ENCODE peak calls at places on chromosomes 4 and X, in six cellular contexts. P is GM23338; V is dorsolateral prefrontal cortex; G is CD8-positive, alpha-beta memory T cell; R is CD8-positive, alpha-beta T cell; L is fibroblast of lung. Q is an unnamed sample.

GRCh38 chr4:164440196-164440595 is 313.7 kb upstream of the SMIM31 start:
- DNase-seq in L (peak), G (no peak), R (no peak), V (no peak), P (no peak), Q (no peak)

GRCh38 chr4:142248946-142249345 is 597.2 kb downstream of the INPP4B start:
- DNase-seq in V (no peak), L (peak), R (no peak), G (no peak), P (no peak), Q (no peak)

GRCh38 chrX:152897216-152898144 is at the start of gene ZNF185:
- DNase-seq in V (no peak), L (peak), G (no peak), P (peak), R (no peak), Q (peak)

GRCh38 chrX:9912341-9912740 is 54.8 kb upstream of the CLDN34 start:
- DNase-seq in R (no peak), P (peak), L (peak), V (no peak), G (no peak), Q (peak)

GRCh38 chr4:186201535-186202230 is 10.3 kb downstream of the CYP4V2 start:
- DNase-seq in P (peak), L (no peak), R (peak), V (no peak), G (peak), Q (peak)

GRCh38 chr4:71304289-71304850 is 34.5 kb upstream of the SLC4A4 start:
- DNase-seq in R (no peak), L (peak), V (no peak), G (no peak), P (no peak), Q (no peak)

GRCh38 chrX:154730271-154730883 is 20.5 kb downstream of the GAB3 start:
- DNase-seq in P (no peak), R (no peak), V (no peak), G (no peak), L (peak), Q (no peak)

GRCh38 chr4:110510955-110511544 is 35.1 kb downstream of the ENPEP start:
- DNase-seq in V (no peak), L (peak), R (no peak), P (peak), G (peak), Q (no peak)

GRCh38 chr4:128221556-128221955 is 66.1 kb downstream of the PGRMC2 start:
- DNase-seq in R (no peak), L (peak), P (no peak), G (no peak), V (no peak), Q (no peak)

GRCh38 chr4:128225148-128225547 is 62.5 kb downstream of the PGRMC2 start:
- DNase-seq in L (peak), V (no peak), P (no peak), R (no peak), G (no peak), Q (no peak)

GRCh38 chr4:128220286-128221235 is 67.1 kb downstream of the PGRMC2 start:
- DNase-seq in V (no peak), P (peak), R (no peak), L (peak), G (peak), Q (no peak)
- H3K4me3 ChIP-seq in V (no peak), P (no peak), R (no peak), L (no peak), G (no peak), Q (no peak)

DNA sequence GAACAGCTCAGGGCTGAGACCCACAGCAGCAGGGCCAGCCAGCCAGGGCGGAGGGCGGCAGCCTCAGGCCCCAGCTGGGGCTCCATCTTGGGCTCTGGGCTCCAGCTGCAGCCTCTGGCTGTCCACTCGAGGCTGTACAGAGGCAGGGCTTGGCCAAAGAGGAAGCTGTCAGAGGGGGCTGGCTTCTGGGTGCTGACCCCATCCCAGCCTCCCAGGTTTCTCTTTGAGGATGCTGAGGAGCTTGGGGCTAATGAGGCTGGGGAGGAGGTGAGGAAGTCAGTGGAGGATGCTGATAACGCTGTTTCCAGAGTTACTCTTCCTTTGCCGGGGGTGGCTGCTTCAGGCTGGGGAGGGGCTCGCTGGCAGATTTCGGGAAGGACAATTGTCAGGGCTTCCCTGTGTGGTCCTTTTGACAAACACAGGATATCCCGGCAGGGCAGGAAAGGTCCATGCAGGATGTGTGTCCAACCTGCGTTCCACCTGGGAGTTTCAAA is at the start of gene DIPK2B:
- DNase-seq in P (no peak), R (no peak), V (no peak), G (no peak), L (no peak), Q (no peak)
- H3K4me3 ChIP-seq in P (no peak), R (no peak), V (no peak), G (no peak), L (no peak), Q (no peak)

DNA sequence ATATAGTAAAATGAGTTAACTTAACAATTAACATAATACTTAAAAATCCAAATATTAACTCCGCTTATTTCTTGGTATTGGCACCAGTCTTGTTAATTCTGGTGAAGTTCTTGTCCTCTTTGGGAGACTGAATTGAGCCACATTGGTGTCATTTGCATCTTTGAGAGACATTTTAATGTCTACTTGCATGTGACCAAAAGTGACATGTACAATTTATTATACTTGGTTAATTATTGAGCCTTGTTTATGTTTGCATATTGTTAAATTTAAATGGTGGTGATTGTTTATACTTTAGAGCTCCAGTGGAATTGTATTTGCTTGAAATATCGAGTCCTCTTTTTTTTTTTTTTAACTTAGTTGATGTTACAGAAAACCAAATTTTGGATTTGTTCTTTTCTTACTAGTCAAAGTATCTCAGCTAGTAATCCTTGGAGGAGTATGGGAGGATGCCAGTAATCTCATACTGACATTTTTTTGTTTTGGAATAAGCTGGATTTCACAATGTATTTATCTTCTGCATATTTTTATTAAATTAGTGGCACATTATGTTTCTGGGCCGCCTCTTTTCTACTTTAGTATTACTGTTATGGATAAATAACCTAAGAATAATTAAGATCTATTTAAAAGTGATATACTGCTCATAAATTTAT is 3.9 kb downstream of the SPCS3 start:
- DNase-seq in G (no peak), R (no peak), V (no peak), L (no peak), P (no peak), Q (no peak)
- H3K4me3 ChIP-seq in G (no peak), R (no peak), V (no peak), L (no peak), P (no peak), Q (peak)

DNA sequence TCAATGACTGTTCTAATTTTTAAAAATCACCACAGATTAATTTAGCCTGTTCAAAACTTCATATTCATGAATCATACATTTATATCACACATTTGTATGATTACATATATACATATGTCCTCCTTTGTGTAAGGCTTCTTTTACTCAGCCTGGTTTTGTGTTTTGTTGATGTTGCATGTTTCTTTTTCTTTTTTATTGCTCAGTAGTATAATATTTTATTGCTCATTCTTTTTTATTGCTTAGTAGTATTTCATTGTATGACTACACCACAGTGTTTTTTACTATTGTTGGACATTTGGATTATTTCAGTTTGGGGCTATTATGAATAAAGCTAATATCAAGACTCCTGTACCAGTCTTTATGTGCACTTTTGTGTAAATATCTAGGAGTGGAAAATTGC is 198.5 kb downstream of the RELL1 start:
- DNase-seq in R (no peak), G (no peak), P (no peak), L (no peak), V (no peak), Q (no peak)
- H3K4me3 ChIP-seq in R (no peak), G (no peak), P (no peak), L (no peak), V (no peak), Q (no peak)

GRCh38 chr4:2691313-2691712 is 64.8 kb downstream of the TNIP2 start:
- DNase-seq in G (no peak), P (no peak), L (no peak), R (no peak), V (no peak), Q (no peak)

GRCh38 chr4:2688697-2689096 is 67.4 kb downstream of the TNIP2 start:
- DNase-seq in R (no peak), V (no peak), P (no peak), G (no peak), L (no peak), Q (no peak)

GRCh38 chr4:2688281-2688680 is 67.9 kb downstream of the TNIP2 start:
- DNase-seq in R (no peak), G (no peak), P (no peak), V (no peak), L (no peak), Q (no peak)

GRCh38 chr4:2689114-2689513 is 67.0 kb downstream of the TNIP2 start:
- DNase-seq in P (no peak), L (no peak), V (no peak), G (no peak), R (no peak), Q (no peak)

DNA sequence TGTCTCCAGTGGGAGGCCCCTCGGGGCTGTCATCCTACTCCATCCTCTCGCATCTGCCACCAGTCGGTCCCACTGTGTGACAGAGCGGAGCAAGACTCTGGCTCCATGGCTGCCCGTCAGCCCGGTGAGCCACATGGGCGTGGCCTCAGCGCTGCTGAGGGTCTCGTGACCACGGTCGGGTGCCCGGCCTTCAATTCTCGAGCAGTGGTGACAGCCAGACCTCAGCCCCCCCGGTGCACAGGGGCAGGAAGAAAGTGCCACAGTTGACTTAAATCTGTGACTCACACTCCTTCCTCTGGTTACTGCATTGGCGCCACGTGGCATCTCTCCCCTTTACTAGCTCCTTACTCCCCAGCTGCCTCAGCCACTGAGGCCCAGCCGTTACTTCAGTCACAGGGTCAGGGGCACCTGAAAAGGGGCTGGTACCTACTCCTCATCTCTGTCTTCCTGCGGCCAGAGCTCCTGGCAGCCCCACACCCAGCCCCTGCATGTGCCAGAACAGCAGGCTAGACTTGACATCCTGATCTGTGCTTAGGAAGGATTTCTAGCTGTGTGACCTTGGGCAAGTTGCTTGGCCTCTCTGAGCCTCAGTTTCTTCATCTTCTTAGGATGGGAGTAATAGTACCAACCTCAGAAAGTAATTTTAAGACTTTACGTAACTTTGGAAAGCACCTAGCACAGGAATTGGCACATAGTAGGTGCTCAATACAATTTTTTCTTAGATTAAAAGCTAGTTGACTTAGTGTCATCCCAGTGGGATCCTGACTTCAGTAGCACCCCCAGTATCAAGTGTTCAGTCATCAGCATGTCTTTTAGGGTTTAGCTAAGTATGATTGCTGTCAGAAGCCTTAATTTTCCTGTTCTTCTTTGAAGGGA is 66.1 kb downstream of the TNIP2 start:
- DNase-seq in L (peak), P (no peak), R (no peak), V (no peak), G (no peak), Q (no peak)
- H3K4me3 ChIP-seq in L (no peak), P (no peak), R (no peak), V (no peak), G (no peak), Q (no peak)

GRCh38 chr4:128658214-128658621 is 151.3 kb upstream of the JADE1 start:
- DNase-seq in R (no peak), L (no peak), P (no peak), G (no peak), V (no peak), Q (no peak)
- H3K4me3 ChIP-seq in R (no peak), L (no peak), P (no peak), G (no peak), V (no peak), Q (no peak)

GRCh38 chr4:99317354-99317753 is 3.8 kb downstream of the ADH1B start:
- DNase-seq in P (no peak), L (no peak), V (no peak), G (no peak), R (no peak), Q (no peak)

GRCh38 chr4:99321241-99322191 is at the start of gene ADH1B:
- DNase-seq in P (peak), V (no peak), G (no peak), L (no peak), R (no peak), Q (no peak)

DNA sequence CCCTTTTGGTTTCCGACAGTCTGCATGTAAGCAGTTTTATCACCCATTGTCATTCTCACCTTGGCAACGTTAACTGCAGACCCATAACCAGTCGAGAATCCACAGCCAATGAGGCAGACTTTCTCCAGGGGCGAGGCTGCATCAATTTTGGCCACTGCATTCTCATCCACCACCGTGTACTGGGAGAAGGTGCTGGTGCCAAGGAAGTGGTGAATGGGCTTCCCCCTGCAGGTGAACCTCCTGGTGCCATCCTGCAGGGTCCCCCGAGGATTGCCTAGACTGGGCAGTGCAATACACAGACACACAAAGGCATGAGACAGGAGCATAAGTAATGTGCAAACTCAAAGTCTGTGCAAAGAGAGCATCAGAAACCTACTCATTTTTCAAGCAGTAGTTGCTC is 5.4 kb downstream of the ADH1B start:
- DNase-seq in G (no peak), V (no peak), P (peak), L (no peak), R (no peak), Q (no peak)
- H3K4me3 ChIP-seq in G (no peak), V (no peak), P (no peak), L (no peak), R (no peak), Q (no peak)